ENCODE peak calls at places on chromosome 15, in eight cellular contexts. B is psoas muscle; W is heart right ventricle; P is right atrium auricular region; F is bronchial epithelial cell; K is neural progenitor cell; Z is naive thymus-derived CD4-positive, alpha-beta T cell; E is uterus. O is an unnamed sample. For H3K36me3, the result is how much of the 10 kb centered on the place peaks cover.

GRCh38 chr15:34241376-34242350 is 16.8 kb downstream of the EMC4 start:
- DNase-seq in B (no peak), F (peak), E (peak), Z (peak), K (peak), P (no peak), W (no peak), O (peak)

GRCh38 chr15:40498418-40498817 is 27.6 kb downstream of the CHST14 start:
- DNase-seq in E (no peak), P (no peak), B (no peak), F (peak), Z (no peak), W (no peak), K (no peak), O (no peak)

GRCh38 chr15:37820380-37821128 is 113.9 kb upstream of the TMCO5A start:
- DNase-seq in E (no peak), Z (no peak), K (no peak), W (no peak), P (no peak), B (no peak), F (no peak), O (no peak)

GRCh38 chr15:38252481-38253311 is at the start of gene SPRED1:
- DNase-seq in W (peak), B (peak), E (peak), F (no peak), Z (peak), K (peak), P (peak), O (peak)

GRCh38 chr15:83612226-83612625 is 41.7 kb upstream of the ADAMTSL3 start:
- DNase-seq in B (no peak), F (no peak), K (no peak), W (peak), E (no peak), P (no peak), Z (no peak), O (no peak)

GRCh38 chr15:27873825-27874224 is 225.3 kb downstream of the OCA2 start:
- DNase-seq in P (no peak), W (no peak), Z (no peak), F (no peak), K (no peak), E (no peak), B (no peak), O (no peak)

GRCh38 chr15:66936864-66937245 is 128.5 kb upstream of the SMAD3 start:
- DNase-seq in B (no peak), E (no peak), K (no peak), F (no peak), W (no peak), Z (no peak), P (no peak), O (no peak)

GRCh38 chr15:66789029-66790025 is 87.3 kb downstream of the SMAD6 start:
- DNase-seq in K (no peak), Z (no peak), B (peak), W (no peak), E (no peak), P (no peak), F (peak), O (no peak)

GRCh38 chr15:94070341-94071275 is 160.8 kb upstream of the MCTP2 start:
- DNase-seq in Z (no peak), B (no peak), K (peak), W (no peak), F (peak), P (no peak), E (peak), O (peak)

GRCh38 chr15:101161656-101162055 is 90.2 kb downstream of the CHSY1 start:
- DNase-seq in P (no peak), B (no peak), E (no peak), W (no peak), Z (no peak), F (no peak), K (no peak), O (no peak)

GRCh38 chr15:57542505-57542817 is 49.2 kb upstream of the MYZAP start:
- DNase-seq in P (no peak), B (no peak), E (no peak), Z (no peak), W (no peak), F (peak), K (no peak), O (no peak)

GRCh38 chr15:95845862-95846515 is 484.5 kb upstream of the NR2F2 start:
- DNase-seq in Z (no peak), K (peak), F (no peak), E (peak), W (peak), B (peak), P (no peak), O (no peak)

GRCh38 chr15:26628071-26628470 is 144.8 kb downstream of the GABRB3 start:
- DNase-seq in F (peak), Z (no peak), P (no peak), E (no peak), B (no peak), W (no peak), K (no peak), O (no peak)

GRCh38 chr15:100778831-100779288 is 100.8 kb upstream of the ALDH1A3 start:
- DNase-seq in F (no peak), Z (no peak), E (peak), K (peak), B (no peak), P (peak), W (no peak), O (no peak)

GRCh38 chr15:76197703-76198455 is 113.4 kb downstream of the ETFA start:
- DNase-seq in B (no peak), F (peak), Z (no peak), K (no peak), E (no peak), W (no peak), P (no peak), O (no peak)

GRCh38 chr15:87633471-87633870 is 623.1 kb downstream of the NTRK3 start:
- DNase-seq in F (no peak), B (no peak), W (no peak), K (no peak), P (no peak), Z (no peak), E (no peak), O (no peak)

GRCh38 chr15:63344737-63345390 is 36.8 kb downstream of the CA12 start:
- DNase-seq in W (no peak), B (no peak), P (no peak), E (no peak), K (no peak), Z (no peak), F (no peak), O (no peak)

GRCh38 chr15:39140060-39140604 is 440.7 kb upstream of the THBS1 start:
- DNase-seq in F (peak), P (no peak), W (no peak), Z (no peak), B (no peak), K (no peak), E (no peak), O (no peak)

GRCh38 chr15:92247649-92248242 is 145.9 kb upstream of the ST8SIA2 start:
- DNase-seq in P (no peak), Z (no peak), B (no peak), E (no peak), K (no peak), W (no peak), F (no peak), O (no peak)

GRCh38 chr15:98823012-98823458 is 174.7 kb downstream of the IGF1R start:
- DNase-seq in F (peak), W (no peak), E (peak), K (peak), Z (no peak), P (no peak), B (no peak), O (peak)

GRCh38 chr15:70627322-70627721 is 136.0 kb downstream of the UACA start:
- DNase-seq in E (no peak), P (no peak), B (no peak), W (no peak), F (no peak), Z (no peak), K (no peak), O (no peak)

GRCh38 chr15:64749999-64750657 is 25.3 kb downstream of the RBPMS2 start:
- DNase-seq in F (peak), E (peak), K (peak), Z (no peak), B (no peak), W (no peak), P (peak), O (no peak)

GRCh38 chr15:47377465-47377864 is 339.8 kb upstream of the SEMA6D start:
- DNase-seq in E (no peak), W (no peak), B (no peak), P (no peak), K (no peak), Z (no peak), F (peak), O (no peak)

GRCh38 chr15:35784745-35785144 is 238.8 kb upstream of the DPH6 start:
- DNase-seq in B (no peak), E (no peak), P (no peak), Z (no peak), W (no peak), K (no peak), F (no peak), O (no peak)

GRCh38 chr15:63446260-63446659 is 58.1 kb upstream of the USP3 start:
- DNase-seq in Z (peak), B (no peak), E (no peak), P (no peak), K (no peak), W (no peak), F (no peak), O (no peak)

GRCh38 chr15:64105113-64105704 is 9.4 kb downstream of the SNX1 start:
- DNase-seq in P (no peak), W (no peak), B (no peak), K (no peak), Z (no peak), E (peak), F (no peak), O (no peak)

GRCh38 chr15:95760508-95760907 is 570.0 kb upstream of the NR2F2 start:
- DNase-seq in K (peak), W (peak), B (peak), P (no peak), E (no peak), F (no peak), Z (no peak), O (peak)

GRCh38 chr15:39273805-39274411 is 307.0 kb upstream of the THBS1 start:
- DNase-seq in F (peak), K (no peak), W (no peak), Z (no peak), B (no peak), E (no peak), P (no peak), O (no peak)

GRCh38 chr15:82020588-82020987 is 25.2 kb downstream of the MEX3B start:
- DNase-seq in Z (no peak), E (no peak), F (no peak), B (no peak), P (no peak), W (no peak), K (peak), O (no peak)

GRCh38 chr15:56410712-56411111 is 45.5 kb downstream of the TEX9 start:
- DNase-seq in E (no peak), W (no peak), F (no peak), B (no peak), K (no peak), Z (no peak), P (no peak), O (no peak)

GRCh38 chr15:40562691-40563090 is 2.2 kb downstream of the CCDC32 start:
- DNase-seq in P (no peak), B (no peak), E (no peak), Z (no peak), W (no peak), K (no peak), F (no peak), O (no peak)

GRCh38 chr15:40308844-40309189 is 1.1 kb upstream of the PLCB2 start:
- DNase-seq in K (no peak), E (no peak), P (no peak), W (no peak), Z (no peak), F (no peak), B (no peak), O (no peak)

GRCh38 chr15:85749261-85750151 is 45.2 kb downstream of the KLHL25 start:
- DNase-seq in P (peak), B (no peak), E (peak), K (no peak), Z (no peak), W (no peak), F (no peak), O (no peak)

GRCh38 chr15:65421360-65422215 is 1.2 kb downstream of the IGDCC4 start:
- DNase-seq in F (no peak), P (no peak), E (peak), B (peak), Z (no peak), K (peak), W (peak), O (peak)

DNA sequence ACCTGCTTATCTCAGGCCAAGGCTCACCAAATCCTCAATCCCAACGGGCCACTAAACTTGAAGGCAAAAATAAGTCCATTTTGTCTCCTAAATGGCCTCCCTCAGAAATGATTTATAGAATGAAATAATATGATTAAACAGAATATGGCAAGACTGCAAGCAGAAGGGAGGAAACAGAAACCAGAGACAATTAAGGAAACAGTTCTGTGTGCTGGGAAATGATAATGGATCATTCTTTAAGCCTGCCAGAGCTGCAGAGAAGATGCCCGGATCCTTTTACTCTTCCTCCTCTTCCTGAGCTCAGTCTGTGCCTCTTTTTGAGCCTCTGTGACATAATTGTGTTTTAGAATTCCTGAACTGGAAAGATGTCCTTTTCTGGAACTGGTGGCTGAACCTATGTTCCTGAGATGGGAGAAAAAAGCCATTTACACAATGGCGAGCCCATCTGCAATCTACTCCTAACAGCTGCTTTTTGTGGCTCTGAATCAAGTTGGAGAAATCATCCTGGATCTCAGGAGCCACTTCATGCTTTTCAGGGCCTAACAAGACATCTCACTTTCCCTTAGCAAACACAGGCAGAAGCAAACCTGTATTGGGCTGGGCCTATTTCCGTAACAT is 2.9 kb upstream of the ABHD2 start:
- DNase-seq in E (no peak), F (no peak), P (no peak), K (no peak), Z (no peak), B (no peak), W (no peak), O (no peak)
- H3K36me3 ChIP-seq in E (under half), F (under half), P (under half), K (under half), Z (under half), B (under half), W (under half), O (under half)

GRCh38 chr15:32096867-32097266 is 66.6 kb downstream of the CHRNA7 start:
- DNase-seq in E (no peak), K (no peak), W (no peak), F (no peak), Z (no peak), B (no peak), P (no peak), O (no peak)
- H3K36me3 ChIP-seq in E (under half), K (under half), W (under half), F (under half), Z (under half), B (under half), P (under half), O (under half)

GRCh38 chr15:59678171-59678570 is 10.9 kb downstream of the BNIP2 start:
- DNase-seq in P (no peak), E (no peak), B (no peak), F (no peak), W (no peak), Z (no peak), K (no peak), O (no peak)
- H3K36me3 ChIP-seq in P (half or more), E (under half), B (half or more), F (under half), W (under half), Z (half or more), K (under half), O (half or more)

GRCh38 chr15:84645496-84645895 is 8.6 kb downstream of the WDR73 start:
- DNase-seq in P (no peak), W (no peak), F (no peak), B (no peak), E (no peak), Z (no peak), K (no peak), O (no peak)
- H3K36me3 ChIP-seq in P (half or more), W (under half), F (under half), B (half or more), E (under half), Z (half or more), K (under half), O (half or more)